ENCODE peak calls at places on chromosome 20, in five cellular contexts. H is ACHN, V is NAMALWA, M is germinal center, T is kidney. C is an unnamed sample.

GRCh38 chr20:1987826-1988225 is 6.0 kb downstream of the PDYN start:
- DNase-seq in H (peak), V (no peak), M (no peak), T (no peak), C (no peak)

GRCh38 chr20:63210011-63210605 is 5.8 kb downstream of the YTHDF1 start:
- DNase-seq in H (no peak), V (no peak), M (no peak), T (peak), C (no peak)

GRCh38 chr20:50915424-50915823 is 15.8 kb downstream of the ADNP start:
- DNase-seq in H (no peak), V (no peak), M (no peak), T (no peak), C (no peak)

GRCh38 chr20:39049684-39050554 is 87.8 kb downstream of the DHX35 start:
- DNase-seq in H (peak), V (peak), M (peak), T (peak), C (peak)

GRCh38 chr20:1196634-1197033 is 6.6 kb upstream of the C20orf202 start:
- DNase-seq in H (no peak), V (no peak), M (no peak), T (no peak), C (no peak)

GRCh38 chr20:62707981-62708521 is 585 bp upstream of the NTSR1 start:
- DNase-seq in H (no peak), V (peak), M (peak), T (no peak), C (peak)

GRCh38 chr20:651713-652610 is 1.0 kb downstream of the SRXN1 start:
- DNase-seq in H (no peak), V (no peak), M (no peak), T (peak), C (peak)

GRCh38 chr20:52746768-52747167 is 225.4 kb upstream of the TSHZ2 start:
- DNase-seq in H (no peak), V (no peak), M (no peak), T (no peak), C (no peak)

GRCh38 chr20:32612351-32612750 is 27.2 kb upstream of the NOL4L start:
- DNase-seq in H (no peak), V (no peak), M (no peak), T (no peak), C (no peak)